ENCODE peak calls at places on chromosomes 1 and 21, in nine cellular contexts. T, Z, Y, H, V, C, D, P and E are unnamed samples.
A peak's percentile ranks its signal among the peaks of the same experiment; 100 is the strongest.

GRCh38 chr1:229420765-229421164 is 13.1 kb downstream of the ACTA1 start:
- DNase-seq in P (no peak), V (no peak), T (no peak), H (no peak), Z (no peak), Y (no peak), D (peak; percentile 77), C (peak; percentile 87), E (no peak)

GRCh38 chr1:206864939-206865671 is at the start of gene IL20:
- DNase-seq in P (no peak), C (peak; percentile 90), T (peak; percentile 93), Z (peak; percentile 54), H (no peak), Y (peak; percentile 93), D (peak; percentile 90), V (peak; percentile 91), E (peak; percentile 67)

GRCh38 chr1:113747376-113747775 is 11.9 kb downstream of the PHTF1 start:
- DNase-seq in C (no peak), V (no peak), P (no peak), H (no peak), Z (no peak), Y (peak; percentile 72), D (no peak), T (no peak), E (peak; percentile 38)

GRCh38 chr1:177008653-177009052 is 155.9 kb downstream of the ASTN1 start:
- DNase-seq in Y (no peak), P (no peak), H (no peak), D (no peak), C (no peak), Z (no peak), V (no peak), T (no peak), E (no peak)

GRCh38 chr21:45021428-45022347 is 52.7 kb upstream of the ADARB1 start:
- DNase-seq in T (no peak), C (peak; percentile 6), D (no peak), V (no peak), P (no peak), Z (no peak), H (no peak), Y (no peak), E (peak; percentile 42)

GRCh38 chr21:38467369-38467768 is 30.9 kb downstream of the ERG start:
- DNase-seq in H (no peak), Z (no peak), D (no peak), T (peak; percentile 43), V (no peak), C (no peak), P (no peak), Y (no peak), E (no peak)

GRCh38 chr1:156337888-156338179 is 258 bp downstream of the CCT3 start:
- DNase-seq in H (no peak), P (no peak), Z (no peak), C (no peak), D (no peak), Y (no peak), T (no peak), V (no peak), E (no peak)

GRCh38 chr21:37546299-37546908 is 179.8 kb downstream of the DYRK1A start:
- DNase-seq in Z (no peak), H (no peak), P (no peak), D (no peak), T (no peak), V (no peak), C (no peak), Y (no peak), E (peak; percentile 14)

GRCh38 chr1:186925881-186926676 is 97.3 kb downstream of the PLA2G4A start:
- DNase-seq in T (peak; percentile 67), D (no peak), C (no peak), Y (peak; percentile 23), H (no peak), V (no peak), Z (no peak), P (no peak), E (no peak)

GRCh38 chr1:57404914-57405313 is 18.9 kb downstream of the DAB1 start:
- DNase-seq in T (no peak), Z (no peak), H (no peak), V (no peak), D (no peak), P (no peak), C (no peak), Y (peak; percentile 3), E (no peak)

GRCh38 chr1:109201123-109201703 is 12.5 kb upstream of the SARS1 start:
- DNase-seq in D (peak; percentile 57), V (peak; percentile 77), Y (peak; percentile 98), T (peak; percentile 80), C (peak; percentile 76), H (peak; percentile 57), Z (peak; percentile 45), P (no peak), E (peak; percentile 95)

GRCh38 chr1:2134232-2134603 is 60.4 kb downstream of the FAAP20 start:
- DNase-seq in H (no peak), Y (no peak), V (no peak), Z (no peak), D (no peak), P (no peak), C (no peak), T (no peak), E (no peak)

GRCh38 chr1:232933026-232933425 is 17.4 kb upstream of the NTPCR start:
- DNase-seq in P (no peak), H (no peak), Y (no peak), T (no peak), C (no peak), D (no peak), Z (no peak), V (no peak), E (no peak)

GRCh38 chr1:167722870-167723251 is 1.1 kb downstream of the MPZL1 start:
- DNase-seq in T (peak; percentile 50), H (no peak), C (no peak), D (peak; percentile 18), Y (peak; percentile 26), Z (no peak), P (no peak), V (no peak), E (no peak)

GRCh38 chr1:153515504-153516394 is 20.0 kb downstream of the S100A6 start:
- DNase-seq in C (no peak), D (peak; percentile 78), Z (no peak), P (no peak), V (no peak), T (peak; percentile 68), H (no peak), Y (no peak), E (no peak)

GRCh38 chr1:51792864-51793263 is 85.7 kb downstream of the NRDC start:
- DNase-seq in D (no peak), H (no peak), P (no peak), Z (peak; percentile 17), V (no peak), T (peak; percentile 40), C (no peak), Y (peak; percentile 84), E (no peak)

GRCh38 chr21:29133241-29133640 is 2.8 kb downstream of the MAP3K7CL start:
- DNase-seq in D (no peak), T (no peak), P (no peak), H (no peak), Z (no peak), V (no peak), Y (no peak), C (no peak), E (no peak)

GRCh38 chr1:201921952-201922558 is 24.3 kb downstream of the LMOD1 start:
- DNase-seq in Y (no peak), Z (no peak), C (no peak), D (no peak), T (no peak), V (no peak), P (no peak), H (no peak), E (no peak)

GRCh38 chr1:71343686-71344416 is 263.0 kb upstream of the ZRANB2 start:
- DNase-seq in Z (no peak), P (no peak), T (peak; percentile 36), D (peak; percentile 59), C (peak; percentile 12), V (peak; percentile 16), H (no peak), Y (peak; percentile 14), E (no peak)

GRCh38 chr21:42148097-42148496 is 70.8 kb upstream of the ABCG1 start:
- DNase-seq in C (peak; percentile 60), T (peak; percentile 47), Y (no peak), H (no peak), P (no peak), Z (no peak), V (no peak), D (no peak), E (no peak)

GRCh38 chr21:42195378-42196031 is 23.4 kb upstream of the ABCG1 start:
- DNase-seq in T (peak; percentile 60), D (no peak), H (no peak), C (no peak), P (peak; percentile 14), Z (no peak), Y (peak; percentile 32), V (no peak), E (no peak)

GRCh38 chr21:46154955-46155513 is 345 bp downstream of the FTCD start:
- DNase-seq in V (no peak), H (no peak), D (no peak), P (no peak), T (no peak), Z (no peak), C (peak; percentile 8), Y (no peak), E (peak; percentile 65)

GRCh38 chr1:220800262-220800661 is 13.5 kb downstream of the MTARC1 start:
- DNase-seq in Z (no peak), C (no peak), D (no peak), Y (no peak), P (no peak), T (no peak), H (no peak), V (no peak), E (no peak)

GRCh38 chr1:30660241-30660640 is 63.1 kb downstream of the MATN1 start:
- DNase-seq in T (no peak), H (no peak), Y (no peak), C (no peak), V (no peak), Z (no peak), D (no peak), P (no peak), E (no peak)

GRCh38 chr1:33255347-33256311 is 663 bp upstream of the ZNF362 start:
- DNase-seq in V (peak; percentile 78), C (peak; percentile 75), Y (peak; percentile 73), Z (peak; percentile 87), P (no peak), H (no peak), T (peak; percentile 6), D (peak; percentile 68), E (peak; percentile 95)

GRCh38 chr1:61322008-61322744 is 239.8 kb downstream of the NFIA start:
- DNase-seq in C (no peak), V (no peak), H (no peak), Z (no peak), Y (no peak), P (no peak), D (peak; percentile 94), T (no peak), E (no peak)

GRCh38 chr1:5480906-5481305 is 511.3 kb downstream of the NPHP4 start:
- DNase-seq in D (no peak), C (no peak), V (no peak), Y (no peak), H (no peak), T (no peak), Z (no peak), P (no peak), E (no peak)

GRCh38 chr21:28489197-28489596 is 503.5 kb downstream of the LTN1 start:
- DNase-seq in Y (no peak), H (peak; percentile 13), D (no peak), P (no peak), T (no peak), C (no peak), Z (no peak), V (no peak), E (no peak)

GRCh38 chr1:170145691-170146676 is at the start of gene NTMT2:
- DNase-seq in C (no peak), P (no peak), Y (no peak), H (no peak), D (no peak), T (no peak), Z (no peak), V (peak; percentile 63), E (no peak)

GRCh38 chr1:227788279-227789041 is 27.0 kb upstream of the PRSS38 start:
- DNase-seq in V (peak; percentile 91), C (peak; percentile 77), D (peak; percentile 98), H (no peak), Y (peak; percentile 64), T (peak; percentile 50), Z (no peak), P (no peak), E (no peak)

GRCh38 chr1:63318255-63319068 is 3.9 kb upstream of the FOXD3 start:
- DNase-seq in C (no peak), T (no peak), D (peak; percentile 34), H (no peak), Z (no peak), Y (no peak), P (no peak), V (no peak), E (peak; percentile 74)